ENCODE peak calls at places on chromosomes 16 and 17, in nine cellular contexts. O, N, B, E, A, L, U, Z and F are unnamed samples.

GRCh38 chr17:19502517-19502916 is 31.1 kb upstream of the SLC47A1 start:
- DNase-seq in O (no peak), N (no peak), B (no peak), E (no peak), A (no peak), L (no peak), U (no peak), Z (peak; percentile 36), F (no peak)

GRCh38 chr17:1460233-1460632 is 4.2 kb upstream of the CRK start:
- DNase-seq in O (no peak), N (no peak), B (no peak), E (no peak), A (no peak), L (peak; percentile 72), U (peak; percentile 59), Z (peak; percentile 83), F (peak; percentile 29)

GRCh38 chr17:81152288-81152848 is 12.9 kb upstream of the PVALEF start:
- DNase-seq in O (no peak), N (no peak), B (no peak), E (no peak), A (no peak), L (no peak), U (no peak), Z (no peak), F (no peak)

GRCh38 chr17:28871056-28871579 is 16.3 kb downstream of the ERAL1 start:
- DNase-seq in O (no peak), N (no peak), B (no peak), E (no peak), A (peak; percentile 64), L (no peak), U (no peak), Z (no peak), F (no peak)

GRCh38 chr16:85229869-85230416 is 117.7 kb upstream of the CIBAR2 start:
- DNase-seq in O (no peak), N (no peak), B (no peak), E (no peak), A (no peak), L (no peak), U (no peak), Z (no peak), F (no peak)

GRCh38 chr17:2351269-2351668 is 14.0 kb downstream of the SGSM2 start:
- DNase-seq in O (no peak), N (no peak), B (no peak), E (no peak), A (no peak), L (no peak), U (no peak), Z (no peak), F (no peak)

GRCh38 chr17:78883090-78883532 is 19.9 kb downstream of the CEP295NL start:
- DNase-seq in O (peak; percentile 81), N (no peak), B (peak; percentile 72), E (no peak), A (peak; percentile 26), L (peak; percentile 90), U (peak; percentile 97), Z (peak; percentile 90), F (peak; percentile 95)

GRCh38 chr17:14437176-14437575 is 136.3 kb downstream of the HS3ST3B1 start:
- DNase-seq in O (no peak), N (no peak), B (no peak), E (no peak), A (peak; percentile 19), L (no peak), U (no peak), Z (no peak), F (no peak)

GRCh38 chr16:74999683-75000480 is 1.1 kb downstream of the ZNRF1 start:
- DNase-seq in O (peak; percentile 57), N (peak; percentile 7), B (peak; percentile 46), E (peak; percentile 27), A (peak; percentile 55), L (no peak), U (peak; percentile 57), Z (peak; percentile 80), F (peak; percentile 5)

DNA sequence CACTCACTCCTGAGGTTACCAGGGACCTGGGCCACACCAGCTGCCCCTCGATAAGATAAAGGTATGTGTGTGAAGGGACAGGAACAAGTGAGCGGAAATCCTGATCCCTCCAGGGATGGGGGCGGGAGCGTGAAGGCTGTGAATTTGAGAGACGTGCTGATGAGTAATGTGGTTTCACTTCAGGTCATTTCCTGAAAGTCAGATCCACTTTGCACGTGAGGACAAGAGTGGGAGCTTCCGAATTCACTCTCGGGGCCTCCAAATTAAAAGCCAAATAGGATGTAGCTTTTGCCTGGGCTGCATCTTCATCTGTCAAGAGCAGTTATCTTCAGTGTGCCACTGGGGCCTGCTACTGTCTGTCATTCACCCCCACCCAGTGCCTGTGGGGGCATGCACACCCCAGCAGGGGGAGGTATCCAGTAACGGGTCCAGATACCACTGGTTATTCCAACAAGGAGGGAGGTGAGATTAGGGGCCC is 87.4 kb upstream of the LHX1 start:
- DNase-seq in O (peak; percentile 83), N (no peak), B (peak; percentile 77), E (peak; percentile 38), A (no peak), L (no peak), U (peak; percentile 65), Z (no peak), F (peak; percentile 64)
- TF ChIP-seq CTCF in O (no peak), N (no peak), B (peak; percentile 10), E (no peak), A (no peak), L (peak; percentile 40), U (peak; percentile 12), Z (no peak), F (peak; percentile 55)

DNA sequence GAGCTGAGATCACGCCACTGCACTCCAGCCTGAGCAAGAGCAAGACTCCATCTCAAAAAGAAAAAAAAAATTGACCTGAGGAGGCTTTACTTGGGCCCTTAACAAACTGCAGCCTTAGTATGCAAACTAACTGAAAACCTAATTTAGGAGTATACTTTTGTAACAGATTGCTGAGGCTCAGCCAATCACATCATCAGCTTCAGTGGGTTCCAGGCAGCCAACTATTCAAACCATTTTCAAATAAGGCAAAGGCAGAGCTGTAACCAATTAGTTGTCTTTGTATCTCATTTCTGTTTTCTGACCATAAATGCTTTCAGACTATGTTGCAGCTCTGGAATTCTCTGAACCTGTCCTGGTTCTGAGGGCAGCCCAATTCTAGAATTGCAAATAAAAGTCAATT is 23.9 kb downstream of the RAD51D start:
- DNase-seq in O (no peak), N (no peak), B (no peak), E (no peak), A (no peak), L (no peak), U (peak; percentile 37), Z (no peak), F (no peak)
- TF ChIP-seq CTCF in O (no peak), N (no peak), B (no peak), E (no peak), A (no peak), L (no peak), U (no peak), Z (no peak), F (no peak)

GRCh38 chr16:81729451-81729850 is 49.6 kb upstream of the PLCG2 start:
- DNase-seq in O (no peak), N (peak; percentile 30), B (no peak), E (no peak), A (no peak), L (no peak), U (no peak), Z (no peak), F (no peak)
- TF ChIP-seq CTCF in O (no peak), N (peak; percentile 15), B (no peak), E (no peak), A (no peak), L (no peak), U (no peak), Z (no peak), F (peak; percentile 35)

DNA sequence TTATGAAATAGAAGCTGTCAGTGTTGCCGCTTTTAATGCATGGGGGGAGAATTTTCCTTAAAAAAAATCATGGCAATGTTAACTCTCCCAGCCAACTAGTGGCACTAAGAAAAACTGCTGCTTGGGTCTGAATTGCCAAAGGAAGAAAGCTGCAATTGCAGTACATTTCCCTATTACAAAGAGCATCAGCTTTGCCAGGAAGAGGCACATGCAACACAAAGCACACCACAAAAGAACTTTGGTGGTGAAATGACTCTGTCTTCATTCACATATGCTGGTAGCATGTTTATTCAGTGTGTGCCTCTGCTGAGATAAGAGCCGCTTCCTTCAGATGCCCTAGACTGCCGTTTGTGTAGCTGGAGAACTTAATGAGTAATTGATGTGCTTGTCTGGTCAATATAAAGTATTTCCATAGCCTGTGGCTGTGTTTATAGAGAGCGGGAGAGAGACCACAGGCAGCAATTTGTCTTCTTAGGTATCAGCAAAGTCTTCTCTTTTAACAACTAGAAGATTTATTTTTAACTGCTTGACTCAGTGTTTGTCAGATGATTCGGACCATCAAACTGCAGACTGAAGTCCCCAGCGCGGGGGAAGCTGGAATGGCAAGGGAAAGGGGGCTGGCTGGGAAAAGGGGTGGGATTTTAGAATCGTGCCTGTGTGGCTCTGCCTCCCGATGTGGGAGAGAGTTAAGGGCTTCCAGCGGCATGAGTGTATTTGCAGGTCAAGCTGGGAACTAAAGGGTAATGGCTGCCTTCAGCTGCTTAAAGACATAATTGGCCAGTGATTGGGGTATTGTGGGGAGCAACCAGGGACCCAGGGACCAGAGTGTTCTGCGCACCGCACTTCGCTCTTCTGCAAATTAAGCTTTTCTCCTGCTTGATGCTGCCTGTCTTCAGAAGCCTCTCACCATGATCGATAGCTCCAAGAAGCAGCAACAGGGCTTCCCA is 115.2 kb downstream of the MRTFB start:
- DNase-seq in O (peak; percentile 92), N (peak; percentile 13), B (peak; percentile 91), E (peak; percentile 24), A (no peak), L (no peak), U (peak; percentile 87), Z (no peak), F (peak; percentile 77)
- TF ChIP-seq CTCF in O (peak; percentile 71), N (peak; percentile 59), B (peak; percentile 70), E (peak; percentile 70), A (no peak), L (peak; percentile 51), U (peak; percentile 54), Z (peak; percentile 17), F (peak; percentile 76)

GRCh38 chr16:86626284-86626683 is 47.9 kb downstream of the FOXL1 start:
- DNase-seq in O (no peak), N (no peak), B (no peak), E (no peak), A (no peak), L (no peak), U (no peak), Z (peak; percentile 52), F (no peak)
- TF ChIP-seq CTCF in O (no peak), N (no peak), B (no peak), E (no peak), A (no peak), L (no peak), U (no peak), Z (no peak), F (no peak)

GRCh38 chr17:82528484-82529265 is 9.1 kb downstream of the FOXK2 start:
- DNase-seq in O (peak; percentile 32), N (no peak), B (peak; percentile 15), E (no peak), A (no peak), L (peak; percentile 36), U (peak; percentile 81), Z (peak; percentile 90), F (peak; percentile 53)
- TF ChIP-seq CTCF in O (peak; percentile 17), N (peak; percentile 37), B (peak; percentile 30), E (no peak), A (no peak), L (no peak), U (peak; percentile 34), Z (peak; percentile 24), F (peak; percentile 59)